ENCODE peak calls at places on chromosomes 3 and 15, in five cellular contexts. S, N, P, I and D are unnamed samples.

GRCh38 chr3:51620543-51620942 is 50.5 kb upstream of the TEX264 start:
- DNase-seq in S (no peak), N (peak), P (peak), I (no peak), D (no peak)

GRCh38 chr15:93829115-93829849 is 402.1 kb upstream of the MCTP2 start:
- DNase-seq in S (no peak), N (peak), P (peak), I (no peak), D (no peak)

GRCh38 chr3:5275529-5275928 is 88.0 kb downstream of the EDEM1 start:
- DNase-seq in S (no peak), N (no peak), P (no peak), I (no peak), D (no peak)

GRCh38 chr3:72862314-72863090 is 14.3 kb upstream of the SHQ1 start:
- DNase-seq in S (no peak), N (no peak), P (no peak), I (no peak), D (no peak)

GRCh38 chr3:106183762-106184391 is 315.1 kb upstream of the CBLB start:
- DNase-seq in S (no peak), N (peak), P (peak), I (no peak), D (no peak)

GRCh38 chr3:197746801-197747237 is 2.9 kb upstream of the FYTTD1 start:
- DNase-seq in S (no peak), N (no peak), P (no peak), I (no peak), D (no peak)

GRCh38 chr15:31483053-31483923 is 156.7 kb downstream of the KLF13 start:
- DNase-seq in S (no peak), N (no peak), P (peak), I (no peak), D (peak)

GRCh38 chr3:96022676-96023075 is 791.7 kb upstream of the EPHA6 start:
- DNase-seq in S (no peak), N (no peak), P (no peak), I (no peak), D (no peak)

GRCh38 chr3:9876991-9877390 is 3.1 kb downstream of the CIDEC start:
- DNase-seq in S (no peak), N (no peak), P (no peak), I (no peak), D (no peak)

GRCh38 chr15:36407647-36408046 is 171.8 kb upstream of the CDIN1 start:
- DNase-seq in S (no peak), N (no peak), P (peak), I (no peak), D (no peak)

GRCh38 chr3:63768415-63768814 is 50.7 kb upstream of the C3orf49 start:
- DNase-seq in S (no peak), N (no peak), P (no peak), I (no peak), D (no peak)

GRCh38 chr15:96354731-96355560 is 24.4 kb downstream of the NR2F2 start:
- DNase-seq in S (no peak), N (peak), P (peak), I (no peak), D (no peak)

GRCh38 chr15:40246496-40247275 is 7.8 kb downstream of the PAK6 start:
- DNase-seq in S (no peak), N (peak), P (peak), I (peak), D (no peak)

GRCh38 chr3:51963951-51964451 is 3.3 kb downstream of the PCBP4 start:
- DNase-seq in S (peak), N (no peak), P (no peak), I (no peak), D (no peak)

GRCh38 chr15:98948456-98948855 is 59.1 kb downstream of the PGPEP1L start:
- DNase-seq in S (no peak), N (no peak), P (no peak), I (no peak), D (no peak)

GRCh38 chr3:78822741-78823140 is 945.1 kb downstream of the ROBO1 start:
- DNase-seq in S (no peak), N (no peak), P (no peak), I (no peak), D (no peak)
- TF ChIP-seq CTCF in S (no peak), N (no peak), P (no peak), I (no peak), D (no peak)

GRCh38 chr3:27213450-27213849 is 155.7 kb downstream of the NEK10 start:
- DNase-seq in S (no peak), N (no peak), P (no peak), I (no peak), D (no peak)

DNA sequence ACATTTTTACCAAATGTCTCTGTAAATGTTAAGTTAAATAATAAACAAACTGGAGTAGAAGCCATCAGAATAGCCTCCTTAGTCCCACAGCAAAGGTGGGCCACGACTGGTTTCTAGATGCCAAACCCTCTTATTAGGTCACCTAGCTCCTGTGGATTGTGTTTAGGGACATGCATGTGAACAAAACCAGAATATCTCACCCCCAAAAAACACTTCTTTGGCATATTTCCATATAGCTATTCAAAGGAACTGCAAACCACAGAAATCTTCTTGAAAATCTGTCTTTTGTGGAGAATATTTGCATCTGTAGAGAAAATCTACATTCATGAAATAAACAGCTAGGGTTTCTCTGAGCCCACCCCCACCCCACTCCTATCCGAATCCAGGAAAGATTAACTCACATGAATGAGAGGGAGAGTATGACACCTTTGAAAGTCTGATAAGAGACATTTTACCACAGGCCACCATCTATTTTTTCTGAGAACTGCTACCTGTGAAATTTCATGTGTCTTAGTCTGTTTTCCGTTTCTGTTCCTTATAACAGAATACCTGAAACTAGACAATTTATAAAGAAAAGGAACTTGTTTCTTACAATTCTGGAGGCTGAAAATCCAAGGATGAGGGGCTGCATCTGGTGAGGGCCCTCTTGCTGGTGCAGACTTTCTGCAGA is 159.5 kb downstream of the NEK10 start:
- DNase-seq in S (no peak), N (no peak), P (no peak), I (no peak), D (no peak)
- TF ChIP-seq CTCF in S (no peak), N (no peak), P (no peak), I (no peak), D (no peak)

DNA sequence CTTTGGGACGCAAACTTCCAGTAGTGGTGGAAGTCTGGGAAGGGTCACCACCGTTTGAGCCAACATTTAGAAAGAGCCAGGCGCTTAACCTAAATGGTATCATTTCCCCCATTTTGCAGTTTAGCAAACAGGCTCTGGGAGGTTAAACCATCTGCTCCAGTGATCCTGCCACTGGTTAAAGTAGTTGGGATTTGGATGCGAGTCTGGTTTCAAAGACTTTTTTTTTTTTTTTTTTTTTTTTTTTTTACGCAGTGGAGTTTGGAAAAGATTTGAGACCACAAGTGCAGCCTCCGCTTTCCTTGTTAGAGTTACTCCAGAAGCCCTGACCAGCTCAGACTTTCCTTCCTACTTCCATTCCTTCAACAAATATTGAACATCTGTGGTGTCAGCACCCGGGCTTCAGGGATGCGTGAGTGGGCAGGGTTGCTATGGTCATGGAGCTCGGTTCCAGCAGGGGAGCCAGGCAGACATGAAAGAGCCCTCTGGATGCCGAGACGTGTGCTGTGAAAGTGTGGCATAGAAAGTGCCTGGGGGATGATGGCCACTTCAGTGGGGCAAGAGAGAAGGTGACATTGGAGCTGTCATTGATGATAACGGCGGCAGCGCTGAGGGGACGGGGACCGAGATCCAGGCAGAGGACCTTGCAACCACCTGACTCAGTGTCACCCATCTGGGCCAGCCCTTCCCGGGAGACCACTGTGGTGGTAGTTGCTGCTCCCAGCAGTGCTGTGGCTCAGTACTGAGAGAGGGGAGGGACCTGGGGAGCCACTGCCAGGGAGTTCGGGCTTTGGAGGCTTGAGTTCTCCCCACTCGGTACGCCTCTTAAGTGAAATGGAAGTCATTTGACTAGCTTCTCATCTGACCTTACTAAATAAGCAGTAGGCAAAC is 1.1 kb upstream of the RNU6-1 start:
- DNase-seq in S (no peak), N (peak), P (no peak), I (no peak), D (peak)
- TF ChIP-seq CTCF in S (no peak), N (no peak), P (no peak), I (no peak), D (no peak)

GRCh38 chr15:68580883-68581155 is 2.0 kb downstream of the CORO2B start:
- DNase-seq in S (no peak), N (no peak), P (no peak), I (no peak), D (no peak)

GRCh38 chr15:68580026-68580882 is 1.5 kb downstream of the CORO2B start:
- DNase-seq in S (no peak), N (no peak), P (no peak), I (peak), D (no peak)

GRCh38 chr15:68578960-68579935 is at the start of gene CORO2B:
- DNase-seq in S (no peak), N (no peak), P (peak), I (peak), D (no peak)

GRCh38 chr15:68576253-68577236 is 2.2 kb upstream of the CORO2B start:
- DNase-seq in S (no peak), N (no peak), P (no peak), I (no peak), D (no peak)

DNA sequence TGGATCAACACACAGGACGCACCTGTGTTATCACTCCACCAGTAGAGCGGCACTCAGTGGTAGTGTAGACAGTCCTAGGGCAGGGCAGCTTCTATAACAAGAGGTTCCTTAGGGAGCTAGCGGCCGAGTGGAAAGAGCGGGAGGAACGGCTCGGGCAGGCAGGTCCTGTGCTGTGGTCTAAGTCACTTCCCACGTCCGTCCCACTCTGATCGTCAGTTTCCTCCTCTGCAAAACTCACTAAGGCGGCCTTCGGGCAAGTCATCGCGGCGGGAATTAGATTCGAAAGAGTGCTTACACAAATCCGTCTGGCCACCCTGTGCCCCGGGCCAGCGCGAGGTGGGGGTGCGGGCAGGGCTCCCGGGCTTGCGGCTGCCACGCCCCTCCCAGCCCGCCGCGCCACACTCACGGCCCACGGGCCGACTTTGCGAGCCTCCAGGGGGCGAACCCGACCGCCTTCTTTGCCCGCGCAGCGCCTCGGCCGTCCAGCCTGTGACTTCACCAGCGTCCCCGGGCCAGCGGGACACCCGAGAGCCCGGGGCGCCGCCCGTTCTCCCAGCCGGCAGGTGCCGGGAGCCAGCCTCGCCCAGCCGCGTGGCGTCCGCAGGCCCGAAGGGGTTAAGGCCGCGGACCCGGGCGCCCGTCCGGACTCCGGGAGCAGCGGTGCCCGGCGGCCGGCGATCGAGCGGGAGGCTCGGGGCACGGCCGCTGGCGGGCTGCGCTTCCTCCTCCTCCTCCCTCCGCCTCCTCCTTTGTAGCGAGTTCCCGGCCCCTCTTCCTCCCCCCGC is 426 bp upstream of the CORO2B start:
- DNase-seq in S (peak), N (no peak), P (peak), I (peak), D (no peak)
- TF ChIP-seq CTCF in S (peak), N (peak), P (peak), I (peak), D (no peak)

GRCh38 chr15:25345943-25346342 is 92.9 kb downstream of the UBE3A start:
- DNase-seq in S (peak), N (peak), P (peak), I (peak), D (no peak)
- TF ChIP-seq CTCF in S (peak), N (peak), P (peak), I (peak), D (no peak)

GRCh38 chr3:33392144-33392543 is 48.1 kb downstream of the UBP1 start:
- DNase-seq in S (no peak), N (no peak), P (no peak), I (no peak), D (no peak)
- TF ChIP-seq CTCF in S (no peak), N (no peak), P (no peak), I (no peak), D (no peak)